ENCODE peak calls at places on chromosomes 13 and 19, in six cellular contexts. Q is T47D, I is HCT116, Z is SK-N-SH, A is GM12878, X is H1. O is an unnamed sample.

GRCh38 chr19:17779281-17779930 is 15.5 kb upstream of the B3GNT3 start:
- DNase-seq in Q (peak), I (peak), Z (peak), A (no peak), X (peak), O (peak)

GRCh38 chr13:71879129-71879535 is 12.1 kb upstream of the DACH1 start:
- DNase-seq in Q (peak), I (peak), Z (peak), A (no peak), X (no peak), O (peak)

GRCh38 chr19:33684550-33685303 is 63.0 kb downstream of the CHST8 start:
- DNase-seq in Q (no peak), I (no peak), Z (peak), A (no peak), X (no peak), O (no peak)

GRCh38 chr13:26508885-26509284 is 48.6 kb upstream of the WASF3 start:
- DNase-seq in Q (no peak), I (no peak), Z (no peak), A (no peak), X (no peak), O (no peak)

GRCh38 chr13:100646030-100646673 is 28.4 kb downstream of the TMTC4 start:
- DNase-seq in Q (peak), I (peak), Z (peak), A (no peak), X (no peak), O (peak)

GRCh38 chr19:40219721-40220276 is 1.6 kb upstream of the TTC9B start:
- DNase-seq in Q (peak), I (peak), Z (no peak), A (no peak), X (no peak), O (no peak)

GRCh38 chr13:39448831-39449230 is 154.2 kb downstream of the LHFPL6 start:
- DNase-seq in Q (no peak), I (no peak), Z (no peak), A (no peak), X (no peak), O (no peak)

GRCh38 chr13:106640515-106640914 is 72.6 kb upstream of the ARGLU1 start:
- DNase-seq in Q (no peak), I (no peak), Z (no peak), A (no peak), X (no peak), O (no peak)

GRCh38 chr19:44207126-44207803 is 5.1 kb upstream of the ZNF227 start:
- DNase-seq in Q (peak), I (peak), Z (peak), A (peak), X (peak), O (peak)

GRCh38 chr19:44807652-44808462 is 1.0 kb upstream of the BCAM start:
- DNase-seq in Q (peak), I (peak), Z (peak), A (no peak), X (peak), O (peak)

GRCh38 chr13:75803175-75803611 is 167.1 kb downstream of the LMO7 start:
- DNase-seq in Q (peak), I (no peak), Z (no peak), A (no peak), X (peak), O (no peak)

GRCh38 chr13:97540696-97541095 is 106.7 kb downstream of the RAP2A start:
- DNase-seq in Q (no peak), I (no peak), Z (no peak), A (no peak), X (no peak), O (no peak)

GRCh38 chr13:110140099-110140498 is 166.9 kb downstream of the COL4A1 start:
- DNase-seq in Q (no peak), I (no peak), Z (no peak), A (no peak), X (no peak), O (no peak)

GRCh38 chr13:39676315-39676876 is 20.9 kb downstream of the COG6 start:
- DNase-seq in Q (peak), I (peak), Z (peak), A (no peak), X (no peak), O (peak)

GRCh38 chr19:4186087-4186993 is 3.9 kb downstream of the ANKRD24 start:
- DNase-seq in Q (peak), I (peak), Z (peak), A (no peak), X (peak), O (peak)

GRCh38 chr13:73060251-73061160 is 1.7 kb downstream of the KLF5 start:
- DNase-seq in Q (peak), I (no peak), Z (peak), A (no peak), X (no peak), O (no peak)

GRCh38 chr13:24002206-24002815 is 105.0 kb upstream of the C1QTNF9B start:
- DNase-seq in Q (no peak), I (no peak), Z (no peak), A (no peak), X (no peak), O (no peak)

GRCh38 chr13:45102136-45102802 is 18.0 kb upstream of the GTF2F2 start:
- DNase-seq in Q (no peak), I (no peak), Z (peak), A (no peak), X (no peak), O (no peak)

GRCh38 chr13:52734075-52734623 is 5.5 kb downstream of the CNMD start:
- DNase-seq in Q (no peak), I (no peak), Z (no peak), A (no peak), X (no peak), O (no peak)

GRCh38 chr13:112689498-112690241 is at the start of gene ATP11A:
- DNase-seq in Q (peak), I (peak), Z (peak), A (no peak), X (peak), O (peak)

GRCh38 chr19:13181747-13182388 is 31.7 kb downstream of the IER2 start:
- DNase-seq in Q (peak), I (no peak), Z (peak), A (no peak), X (no peak), O (peak)

GRCh38 chr19:38031423-38031770 is 124.4 kb downstream of the SIPA1L3 start:
- DNase-seq in Q (no peak), I (no peak), Z (no peak), A (no peak), X (no peak), O (no peak)

GRCh38 chr19:14091086-14091884 is 734 bp upstream of the SAMD1 start:
- DNase-seq in Q (peak), I (no peak), Z (peak), A (no peak), X (no peak), O (peak)

GRCh38 chr13:50386527-50387123 is 371.4 kb downstream of the KCNRG start:
- DNase-seq in Q (no peak), I (no peak), Z (no peak), A (no peak), X (no peak), O (no peak)

GRCh38 chr19:48806518-48806817 is 4.4 kb downstream of the BCAT2 start:
- DNase-seq in Q (peak), I (no peak), Z (peak), A (no peak), X (no peak), O (peak)

GRCh38 chr19:44820648-44821609 is 12.0 kb downstream of the BCAM start:
- DNase-seq in Q (no peak), I (no peak), Z (no peak), A (no peak), X (no peak), O (no peak)

GRCh38 chr13:47298506-47298905 is 401.7 kb upstream of the HTR2A start:
- DNase-seq in Q (no peak), I (no peak), Z (no peak), A (no peak), X (no peak), O (no peak)

GRCh38 chr19:58586131-58586765 is 13.1 kb upstream of the MZF1 start:
- DNase-seq in Q (no peak), I (no peak), Z (no peak), A (no peak), X (no peak), O (no peak)

GRCh38 chr13:25276748-25277147 is 10.5 kb downstream of the MTMR6 start:
- DNase-seq in Q (no peak), I (no peak), Z (no peak), A (no peak), X (no peak), O (no peak)

GRCh38 chr13:31765441-31765840 is 26.1 kb downstream of the RXFP2 start:
- DNase-seq in Q (no peak), I (no peak), Z (no peak), A (no peak), X (no peak), O (no peak)

GRCh38 chr13:109787135-109787954 is 962 bp upstream of the IRS2 start:
- DNase-seq in Q (peak), I (no peak), Z (peak), A (no peak), X (no peak), O (peak)

GRCh38 chr13:48485447-48485846 is 47.4 kb downstream of the RCBTB2 start:
- DNase-seq in Q (no peak), I (no peak), Z (no peak), A (no peak), X (no peak), O (no peak)

GRCh38 chr19:12656899-12657571 is 9.5 kb downstream of the MAN2B1 start:
- DNase-seq in Q (no peak), I (no peak), Z (peak), A (no peak), X (peak), O (peak)

GRCh38 chr19:38993271-38993670 is 17.7 kb upstream of the FBXO17 start:
- DNase-seq in Q (no peak), I (no peak), Z (no peak), A (no peak), X (no peak), O (no peak)

GRCh38 chr13:102667911-102668310 is 26.9 kb downstream of the METTL21C start:
- DNase-seq in Q (no peak), I (no peak), Z (no peak), A (no peak), X (no peak), O (no peak)

GRCh38 chr13:40673061-40673397 is 6.6 kb upstream of the FOXO1 start:
- DNase-seq in Q (no peak), I (no peak), Z (no peak), A (no peak), X (no peak), O (no peak)

GRCh38 chr19:29191005-29191404 is 21.9 kb downstream of the UQCRFS1 start:
- DNase-seq in Q (no peak), I (no peak), Z (no peak), A (no peak), X (no peak), O (no peak)

GRCh38 chr13:47794963-47795362 is 206.1 kb downstream of the SUCLA2 start:
- DNase-seq in Q (peak), I (peak), Z (peak), A (no peak), X (no peak), O (no peak)

DNA sequence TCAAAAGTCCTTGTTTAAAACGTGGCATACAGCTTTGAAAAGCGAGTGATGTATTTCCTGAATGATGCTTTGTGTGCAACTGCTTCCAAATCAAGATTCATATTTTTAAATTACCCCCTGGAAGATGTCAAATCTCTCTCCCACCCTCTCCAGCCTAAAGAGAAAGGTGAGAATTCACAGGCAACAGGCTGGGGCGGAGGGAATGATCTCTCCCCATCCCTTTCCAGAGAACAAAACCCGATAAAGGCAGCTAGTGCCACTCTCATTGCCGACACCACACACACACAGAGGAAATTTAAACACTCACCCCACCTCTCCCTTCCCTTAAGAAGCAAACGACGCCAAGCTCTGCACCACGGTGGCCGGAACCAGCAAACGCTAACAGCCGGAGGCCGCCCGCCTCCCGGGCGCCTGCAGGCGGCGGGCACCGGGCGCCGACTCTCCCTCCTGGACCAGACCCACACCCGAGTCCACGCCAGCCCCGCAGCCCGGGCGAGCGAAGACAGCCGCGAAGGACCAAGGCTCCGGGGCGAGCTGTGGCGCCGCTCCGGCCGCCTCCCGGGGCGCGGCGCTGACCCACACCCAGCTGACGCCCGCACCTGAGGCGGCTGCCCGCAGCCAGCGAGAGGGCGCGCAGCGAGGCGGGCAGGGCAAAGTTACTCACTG is 485 bp downstream of the LNX2 start:
- DNase-seq in Q (peak), I (no peak), Z (peak), A (no peak), X (no peak), O (no peak)
- TF ChIP-seq JUND in Q (no peak), I (no peak), Z (no peak), A (no peak), X (no peak), O (no peak)

GRCh38 chr13:32905063-32905863 is 111.0 kb upstream of the KL start:
- DNase-seq in Q (no peak), I (no peak), Z (no peak), A (peak), X (no peak), O (no peak)

GRCh38 chr13:32904271-32904670 is 112.0 kb upstream of the KL start:
- DNase-seq in Q (no peak), I (no peak), Z (no peak), A (no peak), X (no peak), O (no peak)

GRCh38 chr13:32902898-32903297 is 113.3 kb upstream of the KL start:
- DNase-seq in Q (peak), I (no peak), Z (no peak), A (no peak), X (no peak), O (no peak)

GRCh38 chr13:32903720-32904119 is 112.5 kb upstream of the KL start:
- DNase-seq in Q (no peak), I (no peak), Z (no peak), A (no peak), X (no peak), O (no peak)

GRCh38 chr13:32901994-32902780 is 114.0 kb upstream of the KL start:
- DNase-seq in Q (no peak), I (no peak), Z (no peak), A (no peak), X (no peak), O (no peak)
- TF ChIP-seq JUND in Q (no peak), I (no peak), Z (no peak), A (no peak), X (no peak), O (no peak)

DNA sequence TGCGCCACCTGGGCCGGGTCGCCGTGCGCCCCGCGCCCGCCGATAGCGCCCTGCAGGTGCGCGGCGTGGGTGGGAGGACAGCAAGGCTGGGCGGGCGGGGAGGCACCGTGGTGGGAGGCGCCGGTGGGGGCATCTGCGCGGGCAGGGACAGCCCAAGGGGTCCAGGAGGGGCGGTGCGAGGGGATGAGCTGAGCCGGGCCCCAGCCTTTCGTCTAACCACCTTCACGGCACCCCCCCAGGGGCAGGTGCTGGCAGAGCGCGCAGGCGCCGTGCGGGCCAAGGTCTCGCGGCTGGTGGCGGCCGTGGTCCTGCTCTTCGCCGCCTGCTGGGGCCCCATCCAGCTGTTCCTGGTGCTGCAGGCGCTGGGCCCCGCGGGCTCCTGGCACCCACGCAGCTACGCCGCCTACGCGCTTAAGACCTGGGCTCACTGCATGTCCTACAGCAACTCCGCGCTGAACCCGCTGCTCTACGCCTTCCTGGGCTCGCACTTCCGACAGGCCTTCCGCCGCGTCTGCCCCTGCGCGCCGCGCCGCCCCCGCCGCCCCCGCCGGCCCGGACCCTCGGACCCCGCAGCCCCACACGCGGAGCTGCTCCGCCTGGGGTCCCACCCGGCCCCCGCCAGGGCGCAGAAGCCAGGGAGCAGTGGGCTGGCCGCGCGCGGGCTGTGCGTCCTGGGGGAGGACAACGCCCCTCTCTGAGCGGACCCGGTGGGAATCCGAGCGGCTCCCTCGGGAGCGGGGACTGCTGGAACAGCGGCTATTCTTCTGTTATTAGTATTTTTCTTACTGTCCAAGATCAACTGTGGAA is 3.1 kb downstream of the KISS1R start:
- DNase-seq in Q (peak), I (no peak), Z (no peak), A (no peak), X (no peak), O (no peak)
- TF ChIP-seq JUND in Q (no peak), I (no peak), Z (no peak), A (no peak), X (no peak), O (no peak)

DNA sequence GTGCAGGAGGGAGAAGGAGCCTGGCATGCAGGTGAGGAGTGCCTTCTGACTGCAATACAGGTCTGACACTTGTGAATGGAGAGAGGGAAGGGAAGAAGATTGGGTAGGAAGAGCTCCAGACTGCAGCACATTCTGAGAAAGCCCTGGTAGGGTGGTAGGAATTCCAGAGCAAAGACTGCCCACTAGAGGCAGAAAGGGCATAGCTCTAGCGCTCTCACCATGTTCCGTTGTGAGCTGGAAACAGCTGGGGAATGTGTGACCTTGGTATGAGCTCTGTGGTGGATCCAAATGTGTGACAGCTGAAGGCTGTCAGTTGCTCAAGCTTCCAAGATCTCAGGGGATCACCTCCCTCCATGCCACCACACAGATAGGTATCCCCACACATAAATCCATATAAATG is 2.9 kb upstream of the MTUS2 start:
- DNase-seq in Q (no peak), I (no peak), Z (no peak), A (no peak), X (no peak), O (peak)
- TF ChIP-seq JUND in Q (no peak), I (no peak), Z (no peak), A (no peak), X (no peak), O (no peak)